ENCODE peak calls at places on chromosomes 2 and 18, in four cellular contexts. Q, L, H and G are unnamed samples.

GRCh38 chr2:203340791-203341487 is 12.7 kb downstream of the ABI2 start:
- DNase-seq in Q (peak), L (peak), H (peak), G (no peak)

GRCh38 chr2:178927173-178927572 is 120.0 kb upstream of the TTN start:
- DNase-seq in Q (no peak), L (no peak), H (no peak), G (no peak)

GRCh38 chr2:195356026-195356425 is 301.0 kb upstream of the SLC39A10 start:
- DNase-seq in Q (no peak), L (no peak), H (no peak), G (no peak)

GRCh38 chr2:6524678-6525367 is 340.9 kb downstream of the CMPK2 start:
- DNase-seq in Q (no peak), L (no peak), H (no peak), G (no peak)

GRCh38 chr2:120606931-120607330 is 128.7 kb upstream of the GLI2 start:
- DNase-seq in Q (no peak), L (no peak), H (no peak), G (peak)

GRCh38 chr2:5696741-5697521 is 4.7 kb downstream of the SOX11 start:
- DNase-seq in Q (no peak), L (no peak), H (no peak), G (peak)

GRCh38 chr2:199757466-199757865 is 93.5 kb downstream of the FTCDNL1 start:
- DNase-seq in Q (no peak), L (no peak), H (no peak), G (no peak)

GRCh38 chr2:36441816-36442215 is 86.2 kb downstream of the CRIM1 start:
- DNase-seq in Q (no peak), L (no peak), H (no peak), G (no peak)

GRCh38 chr2:10680957-10681356 is 8.8 kb downstream of the NOL10 start:
- DNase-seq in Q (peak), L (no peak), H (no peak), G (no peak)

GRCh38 chr2:204504594-204504993 is 40.7 kb upstream of the PARD3B start:
- DNase-seq in Q (no peak), L (no peak), H (no peak), G (no peak)

GRCh38 chr2:63982335-63982734 is 36.9 kb downstream of the VPS54 start:
- DNase-seq in Q (no peak), L (no peak), H (no peak), G (no peak)

GRCh38 chr2:11398710-11399109 is 54.3 kb upstream of the ROCK2 start:
- DNase-seq in Q (no peak), L (no peak), H (no peak), G (no peak)

GRCh38 chr2:24448811-24449210 is 42.2 kb upstream of the NCOA1 start:
- DNase-seq in Q (no peak), L (no peak), H (no peak), G (no peak)

GRCh38 chr2:44430340-44430739 is 68.6 kb downstream of the CAMKMT start:
- DNase-seq in Q (no peak), L (no peak), H (no peak), G (no peak)

GRCh38 chr2:71943238-71944182 is 204.2 kb downstream of the CYP26B1 start:
- DNase-seq in Q (no peak), L (no peak), H (no peak), G (no peak)

GRCh38 chr2:84713441-84713840 is 167.4 kb downstream of the TRABD2A start:
- DNase-seq in Q (peak), L (no peak), H (no peak), G (no peak)

GRCh38 chr2:145339646-145340045 is 819.7 kb upstream of the ZEB2 start:
- DNase-seq in Q (no peak), L (no peak), H (no peak), G (no peak)

GRCh38 chr2:43035922-43036321 is 190.5 kb downstream of the ZFP36L2 start:
- DNase-seq in Q (no peak), L (no peak), H (no peak), G (no peak)

GRCh38 chr2:202307690-202308089 is 42.1 kb downstream of the NOP58 start:
- DNase-seq in Q (no peak), L (no peak), H (no peak), G (no peak)

GRCh38 chr18:76814256-76814655 is 8.1 kb upstream of the ZNF236 start:
- DNase-seq in Q (no peak), L (no peak), H (no peak), G (no peak)

GRCh38 chr2:26561376-26561775 is 79.8 kb downstream of the CIB4 start:
- DNase-seq in Q (no peak), L (no peak), H (no peak), G (peak)

GRCh38 chr18:26685438-26686173 is 137.3 kb upstream of the KCTD1 start:
- DNase-seq in Q (no peak), L (no peak), H (no peak), G (peak)

GRCh38 chr2:10668402-10669012 is 21.3 kb downstream of the NOL10 start:
- DNase-seq in Q (peak), L (peak), H (peak), G (no peak)

GRCh38 chr18:23311346-23312103 is 141.6 kb upstream of the RIOK3 start:
- DNase-seq in Q (peak), L (no peak), H (no peak), G (no peak)

GRCh38 chr18:36856815-36857214 is 27.9 kb downstream of the KIAA1328 start:
- DNase-seq in Q (no peak), L (no peak), H (no peak), G (no peak)

GRCh38 chr2:48482774-48483173 is 47.2 kb upstream of the STON1 start:
- DNase-seq in Q (peak), L (no peak), H (no peak), G (no peak)

GRCh38 chr18:77866309-77866708 is 616.7 kb downstream of the GALR1 start:
- DNase-seq in Q (no peak), L (no peak), H (no peak), G (no peak)

DNA sequence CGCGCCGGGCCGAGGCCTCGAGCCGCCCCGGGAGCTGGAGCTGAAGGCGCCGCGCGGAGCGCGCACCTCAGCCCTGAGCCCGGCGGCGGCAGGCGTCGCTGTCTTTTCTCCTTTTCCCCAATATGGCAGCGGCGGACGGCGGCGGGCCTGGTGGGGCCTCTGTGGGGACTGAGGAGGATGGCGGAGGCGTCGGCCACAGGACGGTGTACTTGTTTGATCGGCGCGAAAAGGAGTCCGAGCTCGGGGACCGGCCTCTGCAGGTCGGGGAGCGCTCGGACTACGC is 369 bp downstream of the SMCHD1 start:
- DNase-seq in Q (no peak), L (no peak), H (peak), G (no peak)
- TF ChIP-seq CTCF in Q (no peak), L (no peak), H (no peak), G (no peak)

GRCh38 chr2:189287982-189288494 is 108.5 kb upstream of the COL5A2 start:
- DNase-seq in Q (peak), L (peak), H (peak), G (no peak)
- TF ChIP-seq CTCF in Q (peak), L (no peak), H (peak), G (peak)

GRCh38 chr2:88627055-88627855 is at the start of gene EIF2AK3:
- DNase-seq in Q (peak), L (peak), H (peak), G (peak)
- TF ChIP-seq CTCF in Q (no peak), L (peak), H (no peak), G (peak)

GRCh38 chr2:185522472-185522871 is 216.1 kb upstream of the FSIP2 start:
- DNase-seq in Q (no peak), L (no peak), H (no peak), G (no peak)
- TF ChIP-seq CTCF in Q (no peak), L (no peak), H (peak), G (no peak)

DNA sequence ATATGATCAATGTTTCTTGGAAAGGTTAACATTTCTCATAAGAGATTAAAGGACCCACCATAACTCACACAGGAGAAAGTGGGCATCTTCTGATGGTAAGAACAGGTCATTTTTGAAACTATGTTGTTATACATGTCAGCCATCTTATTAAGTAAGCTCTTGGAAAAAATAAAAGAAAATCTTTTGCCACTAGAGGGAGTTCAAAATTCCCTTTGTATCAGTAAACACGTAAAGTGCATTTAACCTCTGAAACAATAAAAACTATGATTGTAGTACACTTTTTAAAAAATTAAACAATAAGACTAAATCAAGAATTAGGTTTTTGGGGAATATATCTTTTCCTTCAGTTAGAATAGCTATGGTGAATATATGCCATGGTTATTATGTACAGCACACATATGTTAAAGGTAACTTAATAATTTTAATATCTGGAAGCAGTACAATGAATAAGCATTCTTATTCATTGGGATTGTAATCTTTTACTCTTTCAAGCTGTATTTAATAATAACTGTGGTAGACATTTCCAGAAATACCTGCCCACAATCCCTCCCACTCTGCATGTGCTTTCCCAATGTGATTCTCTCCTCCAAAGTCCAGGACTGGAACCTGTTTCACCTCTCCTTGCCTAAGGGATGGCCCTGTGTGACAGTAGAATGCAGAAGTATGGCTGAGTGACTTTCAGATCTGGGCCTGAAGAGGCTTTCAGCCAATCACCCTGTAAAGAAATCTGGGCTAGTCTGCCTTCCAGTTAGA is 64.2 kb downstream of the RBMS1 start:
- DNase-seq in Q (peak), L (no peak), H (no peak), G (no peak)
- TF ChIP-seq CTCF in Q (peak), L (peak), H (peak), G (peak)

DNA sequence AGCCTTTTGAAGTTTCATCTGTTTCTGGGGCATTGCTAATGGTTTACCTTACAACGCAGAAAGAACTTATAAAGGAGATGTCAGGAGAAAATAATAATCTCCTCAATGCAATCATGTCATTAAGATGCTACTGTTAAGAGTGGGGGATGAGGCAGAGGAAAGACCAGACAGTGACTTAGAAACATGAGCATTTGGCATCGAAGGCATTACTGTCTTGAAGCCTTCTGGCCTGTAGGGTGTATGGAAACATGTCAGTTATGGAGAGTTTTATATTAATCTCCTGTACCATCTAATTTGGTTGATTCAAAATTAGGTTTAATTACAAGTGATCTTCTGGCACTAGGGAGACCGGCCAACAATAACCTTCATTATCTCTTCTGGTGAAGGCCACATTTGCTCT is 32.5 kb downstream of the CDC42EP3 start:
- DNase-seq in Q (no peak), L (no peak), H (no peak), G (no peak)
- TF ChIP-seq CTCF in Q (no peak), L (no peak), H (no peak), G (no peak)

GRCh38 chr2:68292108-68292710 is 27.5 kb downstream of the CNRIP1 start:
- DNase-seq in Q (peak), L (peak), H (peak), G (no peak)
- TF ChIP-seq CTCF in Q (peak), L (peak), H (peak), G (peak)

GRCh38 chr2:166179201-166179600 is 51.4 kb upstream of the SCN1A start:
- DNase-seq in Q (no peak), L (no peak), H (no peak), G (no peak)

GRCh38 chr2:166180951-166181812 is 53.4 kb upstream of the SCN1A start:
- DNase-seq in Q (peak), L (peak), H (peak), G (peak)

GRCh38 chr2:166181813-166182154 is 54.0 kb upstream of the SCN1A start:
- DNase-seq in Q (no peak), L (no peak), H (no peak), G (no peak)

GRCh38 chr2:166184789-166185188 is 57.0 kb upstream of the SCN1A start:
- DNase-seq in Q (peak), L (no peak), H (no peak), G (no peak)
- TF ChIP-seq CTCF in Q (no peak), L (no peak), H (no peak), G (no peak)